ENCODE peak calls at places on chromosomes 12 and 14, in four cellular contexts. C, X, F and W are unnamed samples.

GRCh38 chr12:59843260-59843843 is 247.5 kb downstream of the SLC16A7 start:
- DNase-seq in C (no peak), X (no peak), F (no peak), W (no peak)

GRCh38 chr12:27112891-27113290 is 30.5 kb upstream of the C12orf71 start:
- DNase-seq in C (no peak), X (no peak), F (no peak), W (no peak)

GRCh38 chr12:26987634-26988424 is 26.4 kb downstream of the TM7SF3 start:
- DNase-seq in C (no peak), X (no peak), F (no peak), W (no peak)

GRCh38 chr14:93016275-93016845 is 93.4 kb downstream of the CHGA start:
- DNase-seq in C (peak; percentile 32), X (no peak), F (no peak), W (no peak)

GRCh38 chr12:124915249-124916236 is 1.1 kb upstream of the UBC start:
- DNase-seq in C (no peak), X (no peak), F (peak; percentile 54), W (no peak)

GRCh38 chr12:122227341-122227740 is 1.5 kb upstream of the DIABLO start:
- DNase-seq in C (no peak), X (no peak), F (no peak), W (no peak)

GRCh38 chr12:112430929-112431328 is 12.2 kb downstream of the PTPN11 start:
- DNase-seq in C (peak; percentile 9), X (no peak), F (no peak), W (no peak)

GRCh38 chr12:128947199-128947598 is 93.9 kb downstream of the GLT1D1 start:
- DNase-seq in C (no peak), X (no peak), F (no peak), W (no peak)

GRCh38 chr12:19779393-19780056 is 340.2 kb downstream of the AEBP2 start:
- DNase-seq in C (peak; percentile 38), X (no peak), F (peak; percentile 44), W (no peak)

GRCh38 chr12:117148642-117149041 is 41.6 kb downstream of the FBXO21 start:
- DNase-seq in C (no peak), X (no peak), F (no peak), W (no peak)

GRCh38 chr12:46360908-46361666 is 11.5 kb downstream of the SLC38A2 start:
- DNase-seq in C (no peak), X (no peak), F (no peak), W (no peak)

GRCh38 chr12:83826112-83826511 is 1086.5 kb downstream of the SLC6A15 start:
- DNase-seq in C (no peak), X (no peak), F (peak; percentile 21), W (no peak)

GRCh38 chr12:103495158-103495782 is 498 bp downstream of the C12orf42 start:
- DNase-seq in C (peak; percentile 45), X (no peak), F (peak; percentile 50), W (peak; percentile 80)

GRCh38 chr12:91178139-91178561 is 4.5 kb downstream of the DCN start:
- DNase-seq in C (no peak), X (no peak), F (peak; percentile 18), W (no peak)

GRCh38 chr14:32028599-32028998 is 48.5 kb upstream of the ARHGAP5 start:
- DNase-seq in C (no peak), X (no peak), F (no peak), W (no peak)

DNA sequence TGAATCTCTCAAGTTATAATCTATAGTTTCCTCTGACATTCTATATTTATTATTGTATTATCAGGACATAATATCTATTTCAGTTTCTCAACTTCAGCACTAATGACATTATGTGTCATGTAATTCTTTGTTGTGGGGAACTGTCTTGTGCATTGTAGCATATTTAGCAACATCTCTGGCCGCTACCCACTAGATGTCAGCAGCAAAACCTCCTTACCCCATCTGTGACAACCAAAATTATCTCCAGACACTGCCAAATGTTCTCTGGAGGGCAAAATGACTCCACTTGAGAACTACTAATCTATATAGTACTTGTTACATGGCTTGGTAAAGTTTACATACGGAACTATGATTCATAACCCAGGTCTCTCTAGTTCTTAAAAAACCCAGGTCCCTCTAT is 110.2 kb downstream of the RASSF9 start:
- DNase-seq in C (no peak), X (no peak), F (no peak), W (no peak)
- TF ChIP-seq CTCF in C (peak; percentile 14), X (no peak), F (no peak), W (no peak)

DNA sequence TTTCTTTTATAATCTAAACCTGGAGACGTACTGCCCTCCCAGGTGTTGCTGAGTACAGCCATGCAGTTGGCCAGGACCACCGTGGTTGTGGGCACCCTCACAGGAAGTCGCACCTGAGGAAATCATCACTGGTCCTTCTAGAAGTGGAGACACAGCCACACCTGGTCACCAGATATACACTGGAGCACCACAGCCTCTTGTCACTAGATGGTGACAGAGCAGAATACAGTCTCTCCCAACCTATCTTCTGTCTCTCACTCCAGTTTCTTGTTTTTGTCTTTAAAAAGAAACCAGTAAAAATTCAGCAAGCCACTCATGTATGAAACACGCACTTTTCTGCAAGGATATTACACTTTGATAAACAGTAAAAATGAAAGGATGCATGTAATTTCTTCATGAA is 43.1 kb upstream of the GPHB5 start:
- DNase-seq in C (no peak), X (no peak), F (no peak), W (no peak)
- TF ChIP-seq CTCF in C (no peak), X (no peak), F (no peak), W (no peak)

GRCh38 chr12:132314516-132315233 is 14.7 kb downstream of the GALNT9 start:
- DNase-seq in C (no peak), X (no peak), F (no peak), W (no peak)
- TF ChIP-seq CTCF in C (no peak), X (no peak), F (no peak), W (no peak)

DNA sequence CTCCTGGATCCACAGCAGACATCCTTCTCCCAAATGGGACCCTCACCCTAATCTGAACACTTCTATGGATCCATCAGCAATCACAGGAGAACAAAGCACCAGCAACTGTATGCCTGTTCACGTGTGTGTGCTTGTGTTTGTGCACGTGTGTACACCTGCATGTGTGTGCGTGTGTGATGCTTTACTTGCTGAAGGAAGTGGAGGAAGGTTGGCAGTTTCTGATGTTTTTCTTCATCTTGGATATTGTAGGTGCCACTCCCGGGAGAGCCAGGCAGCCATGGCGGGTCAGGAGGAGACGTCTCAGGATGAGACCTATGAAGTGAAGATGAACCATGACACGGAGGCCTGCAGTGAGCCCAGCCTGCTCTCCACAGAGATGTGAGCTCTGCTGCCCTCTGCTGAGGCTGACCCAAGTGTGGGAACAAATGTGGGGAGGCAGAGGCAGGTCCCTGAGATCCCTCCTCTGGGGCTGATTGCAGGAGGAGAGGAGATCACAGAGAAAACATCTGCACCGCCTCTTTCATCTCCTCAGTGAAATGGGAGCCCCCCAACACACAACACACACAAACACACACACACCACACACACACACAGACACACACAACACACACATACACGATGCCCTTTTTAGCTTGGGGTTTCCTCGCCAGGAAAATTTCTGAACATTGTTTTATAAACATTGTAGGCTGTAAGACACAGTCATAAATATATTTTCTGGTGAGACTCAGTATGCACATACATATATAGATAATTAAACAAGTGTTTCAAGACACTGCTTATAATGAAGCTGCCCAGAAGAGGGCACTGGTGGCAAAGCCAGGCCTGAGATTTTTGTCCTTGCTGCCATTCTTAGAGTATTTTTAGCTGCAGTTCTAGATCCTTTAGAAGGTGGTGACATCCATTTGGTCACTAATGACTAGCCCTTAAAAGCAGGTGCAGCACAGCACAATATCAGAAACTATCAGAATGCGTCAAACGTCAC is 112.2 kb upstream of the FKBP4 start:
- DNase-seq in C (peak; percentile 81), X (peak; percentile 27), F (peak; percentile 74), W (no peak)
- TF ChIP-seq CTCF in C (peak; percentile 59), X (no peak), F (peak; percentile 26), W (no peak)

GRCh38 chr14:105473677-105474477 is 744 bp upstream of the CRIP2 start:
- DNase-seq in C (peak; percentile 99), X (peak; percentile 92), F (peak; percentile 98), W (peak; percentile 58)

GRCh38 chr14:105470812-105471771 is 3.5 kb upstream of the CRIP2 start:
- DNase-seq in C (peak; percentile 93), X (no peak), F (peak; percentile 97), W (no peak)

GRCh38 chr14:105471823-105472495 is 2.7 kb upstream of the CRIP2 start:
- DNase-seq in C (peak; percentile 94), X (no peak), F (no peak), W (no peak)

GRCh38 chr14:105473033-105473676 is 1.5 kb upstream of the CRIP2 start:
- DNase-seq in C (peak; percentile 94), X (no peak), F (no peak), W (no peak)

DNA sequence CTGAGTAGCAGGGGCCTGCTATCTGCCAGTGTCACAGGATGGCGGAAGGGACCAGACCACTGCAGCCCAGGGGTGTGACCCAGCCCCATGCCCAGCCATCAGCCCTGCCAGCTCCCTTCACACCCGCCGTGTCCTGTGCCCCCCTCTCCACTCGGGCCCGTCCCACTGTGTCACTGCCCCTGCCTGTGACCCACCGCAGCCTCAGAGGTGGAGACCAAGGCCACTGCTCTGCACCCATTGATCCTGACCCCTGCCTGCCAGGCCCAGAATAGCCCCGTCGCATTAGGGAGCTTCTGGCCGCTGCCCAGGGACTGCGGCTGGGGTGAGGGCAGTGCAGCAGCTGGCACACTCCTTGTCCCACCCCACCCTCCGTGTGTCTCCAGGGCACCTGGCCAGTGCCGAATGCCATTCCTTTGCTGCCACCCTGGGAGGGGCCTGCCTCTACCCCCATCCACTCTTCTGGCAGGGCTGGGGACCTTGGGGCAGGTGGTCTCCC is 2.1 kb upstream of the CRIP2 start:
- DNase-seq in C (no peak), X (no peak), F (no peak), W (no peak)
- TF ChIP-seq CTCF in C (no peak), X (no peak), F (no peak), W (no peak)

GRCh38 chr12:48351022-48351708 is 446 bp upstream of the ZNF641 start:
- DNase-seq in C (peak; percentile 92), X (no peak), F (peak; percentile 72), W (no peak)
- TF ChIP-seq CTCF in C (no peak), X (no peak), F (no peak), W (no peak)

DNA sequence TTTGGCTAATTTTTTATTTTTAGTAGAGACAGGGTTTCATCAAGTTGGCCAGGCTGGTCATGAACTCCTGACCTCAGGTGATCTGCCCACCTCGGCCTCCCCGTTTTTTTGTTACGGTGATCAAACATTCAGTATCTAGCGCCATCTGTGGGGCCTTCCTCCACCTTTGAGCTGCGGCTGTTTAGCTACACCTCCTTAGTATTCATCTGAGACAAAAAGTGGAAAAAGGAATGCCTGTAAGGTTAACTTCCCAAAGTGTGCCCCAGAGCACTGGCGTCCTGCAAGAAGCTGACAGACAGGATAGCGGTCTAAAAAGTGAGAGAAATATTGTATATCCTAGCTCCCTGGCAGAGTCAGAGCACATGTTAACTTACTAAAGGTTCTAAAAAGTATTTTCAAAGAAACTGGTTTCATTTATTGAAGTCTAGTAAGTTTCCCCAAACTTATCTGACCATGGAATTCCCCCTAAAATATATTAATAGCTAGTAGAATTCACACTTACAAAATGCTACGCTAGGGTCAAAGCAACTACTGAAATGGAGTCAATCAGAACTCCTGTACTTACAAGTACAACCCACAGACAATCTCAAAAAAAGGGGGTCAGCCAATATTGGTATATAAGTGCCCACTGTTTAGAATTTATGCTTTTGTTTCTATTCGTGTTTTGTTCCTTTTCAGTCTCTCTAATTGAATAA is 59.1 kb downstream of the DUSP16 start:
- DNase-seq in C (peak; percentile 30), X (no peak), F (no peak), W (no peak)
- TF ChIP-seq CTCF in C (no peak), X (no peak), F (no peak), W (no peak)